ENCODE peak calls at places on chromosomes 6 and 20, in five cellular contexts. One of them, this sample, is unnamed.

GRCh38 chr20:3449319-3449718 is 21.5 kb upstream of the ATRN start:
- DNase-seq in IMR-90: no peak
- DNase-seq in neural progenitor cell: peak; percentile 86
- DNase-seq in transverse colon: no peak
- DNase-seq in breast epithelium: no peak
- DNase-seq in this sample: no peak

GRCh38 chr6:108874470-108875160 is 26.4 kb downstream of the ARMC2 start:
- DNase-seq in IMR-90: peak; percentile 46
- DNase-seq in neural progenitor cell: no peak
- DNase-seq in transverse colon: peak; percentile 42
- DNase-seq in breast epithelium: no peak
- DNase-seq in this sample: no peak

GRCh38 chr20:23048283-23049200 is 930 bp downstream of the THBD start:
- DNase-seq in IMR-90: peak; percentile 1
- DNase-seq in neural progenitor cell: peak; percentile 78
- DNase-seq in transverse colon: peak; percentile 37
- DNase-seq in breast epithelium: no peak
- DNase-seq in this sample: no peak

GRCh38 chr20:57298457-57298856 is 31.1 kb upstream of the SPO11 start:
- DNase-seq in IMR-90: no peak
- DNase-seq in neural progenitor cell: no peak
- DNase-seq in transverse colon: no peak
- DNase-seq in breast epithelium: no peak
- DNase-seq in this sample: no peak

GRCh38 chr6:14665827-14666724 is 548.5 kb downstream of the CD83 start:
- DNase-seq in IMR-90: peak; percentile 100
- DNase-seq in neural progenitor cell: no peak
- DNase-seq in transverse colon: peak; percentile 15
- DNase-seq in breast epithelium: no peak
- DNase-seq in this sample: no peak

GRCh38 chr6:83378621-83379388 is 52.0 kb downstream of the ME1 start:
- DNase-seq in IMR-90: peak; percentile 76
- DNase-seq in neural progenitor cell: no peak
- DNase-seq in transverse colon: no peak
- DNase-seq in breast epithelium: no peak
- DNase-seq in this sample: no peak

GRCh38 chr6:134174790-134175531 is 122.5 kb upstream of the SLC2A12 start:
- DNase-seq in IMR-90: peak; percentile 86
- DNase-seq in neural progenitor cell: peak; percentile 97
- DNase-seq in transverse colon: peak; percentile 96
- DNase-seq in breast epithelium: peak; percentile 85
- DNase-seq in this sample: peak; percentile 91

GRCh38 chr20:47682916-47683315 is 102.4 kb downstream of the SULF2 start:
- DNase-seq in IMR-90: no peak
- DNase-seq in neural progenitor cell: no peak
- DNase-seq in transverse colon: no peak
- DNase-seq in breast epithelium: no peak
- DNase-seq in this sample: no peak

GRCh38 chr6:5091210-5091609 is 6.1 kb downstream of the PPP1R3G start:
- DNase-seq in IMR-90: no peak
- DNase-seq in neural progenitor cell: no peak
- DNase-seq in transverse colon: no peak
- DNase-seq in breast epithelium: no peak
- DNase-seq in this sample: no peak

DNA sequence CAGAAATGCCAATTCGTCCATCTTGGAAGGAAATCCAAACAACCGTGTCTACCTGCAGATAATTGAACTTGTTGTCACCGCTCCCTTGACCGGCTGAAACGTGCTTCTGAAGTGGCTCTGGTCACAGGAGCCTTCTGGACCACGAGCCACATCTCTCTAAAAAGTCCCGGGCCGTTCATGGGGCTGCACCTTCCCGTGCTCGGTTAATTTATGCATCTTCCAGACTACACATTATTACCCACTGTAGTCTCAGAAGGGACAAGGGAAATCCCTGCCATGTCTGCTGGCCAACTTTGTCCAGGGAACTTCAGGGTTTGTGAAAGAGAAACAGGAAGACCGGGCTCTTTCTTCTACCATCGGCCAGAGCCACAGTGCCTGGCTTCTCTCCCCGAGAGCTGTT is 63.4 kb upstream of the MPC1 start:
- DNase-seq in IMR-90: no peak
- DNase-seq in neural progenitor cell: no peak
- DNase-seq in transverse colon: no peak
- DNase-seq in breast epithelium: no peak
- DNase-seq in this sample: no peak
- H3K9me3 ChIP-seq in IMR-90: no peaks in the 10 kb centered on the region
- H3K9me3 ChIP-seq in neural progenitor cell: no peaks in the 10 kb centered on the region
- H3K9me3 ChIP-seq in transverse colon: no peaks in the 10 kb centered on the region
- H3K9me3 ChIP-seq in breast epithelium: no peaks in the 10 kb centered on the region
- H3K9me3 ChIP-seq in this sample: no peaks in the 10 kb centered on the region

DNA sequence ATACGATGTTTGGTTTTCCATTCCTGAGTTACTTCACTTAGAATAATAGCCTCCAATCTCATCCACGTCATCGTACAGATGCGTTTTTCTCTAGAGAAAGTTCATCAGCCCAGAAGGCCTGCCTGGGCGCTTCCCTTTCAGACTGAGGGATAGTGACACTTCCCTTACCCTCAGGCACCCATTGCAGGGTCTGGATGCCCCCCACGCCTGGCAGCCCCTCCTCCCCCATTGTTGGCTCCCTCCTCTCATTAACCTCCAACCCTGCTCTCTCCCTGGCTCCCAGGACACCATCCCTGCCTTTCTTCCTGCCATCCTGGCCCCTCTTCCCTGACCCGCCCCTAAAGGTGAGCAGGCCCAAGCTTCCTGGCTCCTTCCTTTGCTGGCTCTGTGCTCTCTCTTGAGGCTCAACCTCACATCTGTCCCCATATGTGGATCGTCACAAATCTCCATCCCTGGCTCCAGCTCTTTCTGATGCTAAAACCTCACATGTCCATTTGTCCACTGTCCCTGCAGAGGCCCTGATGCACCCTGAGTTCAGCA is 145.2 kb downstream of the SYCP2 start:
- DNase-seq in IMR-90: no peak
- DNase-seq in neural progenitor cell: no peak
- DNase-seq in transverse colon: no peak
- DNase-seq in breast epithelium: no peak
- DNase-seq in this sample: no peak
- H3K9me3 ChIP-seq in IMR-90: peaks cover 2% of the 10 kb centered on the region
- H3K9me3 ChIP-seq in neural progenitor cell: peaks cover 6% of the 10 kb centered on the region
- H3K9me3 ChIP-seq in transverse colon: peaks cover 12% of the 10 kb centered on the region
- H3K9me3 ChIP-seq in breast epithelium: peaks cover 8% of the 10 kb centered on the region
- H3K9me3 ChIP-seq in this sample: peaks cover 8% of the 10 kb centered on the region

DNA sequence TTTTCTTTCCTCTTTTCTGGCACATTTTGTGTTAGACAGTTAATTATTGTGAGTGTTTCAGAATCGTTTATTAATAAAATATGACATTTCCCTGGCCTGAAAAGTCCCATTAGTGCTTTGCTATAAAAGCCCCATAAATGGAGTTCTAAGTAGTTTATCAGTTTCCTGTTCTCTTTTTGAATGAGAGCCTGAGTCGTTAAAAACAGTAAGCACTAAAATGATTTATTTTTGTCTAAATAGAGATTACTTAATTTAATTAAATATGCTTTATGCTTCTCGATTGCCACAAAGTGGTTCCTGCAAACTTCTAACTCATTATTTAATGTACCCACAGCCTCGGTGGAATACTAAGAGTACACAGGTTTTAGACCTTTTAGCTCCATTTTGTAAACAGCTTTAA is 577.9 kb downstream of the C6orf118 start:
- DNase-seq in IMR-90: no peak
- DNase-seq in neural progenitor cell: no peak
- DNase-seq in transverse colon: no peak
- DNase-seq in breast epithelium: no peak
- DNase-seq in this sample: no peak
- H3K9me3 ChIP-seq in IMR-90: peaks cover 8% of the 10 kb centered on the region
- H3K9me3 ChIP-seq in neural progenitor cell: no peaks in the 10 kb centered on the region
- H3K9me3 ChIP-seq in transverse colon: no peaks in the 10 kb centered on the region
- H3K9me3 ChIP-seq in breast epithelium: no peaks in the 10 kb centered on the region
- H3K9me3 ChIP-seq in this sample: no peaks in the 10 kb centered on the region

GRCh38 chr6:111195656-111196055 is 108.4 kb downstream of the SLC16A10 start:
- DNase-seq in IMR-90: no peak
- DNase-seq in neural progenitor cell: no peak
- DNase-seq in transverse colon: no peak
- DNase-seq in breast epithelium: no peak
- DNase-seq in this sample: no peak
- H3K9me3 ChIP-seq in IMR-90: no peaks in the 10 kb centered on the region
- H3K9me3 ChIP-seq in neural progenitor cell: no peaks in the 10 kb centered on the region
- H3K9me3 ChIP-seq in transverse colon: no peaks in the 10 kb centered on the region
- H3K9me3 ChIP-seq in breast epithelium: no peaks in the 10 kb centered on the region
- H3K9me3 ChIP-seq in this sample: no peaks in the 10 kb centered on the region

GRCh38 chr20:33337119-33337518 is 54.1 kb downstream of the BPIFB1 start:
- DNase-seq in IMR-90: no peak
- DNase-seq in neural progenitor cell: no peak
- DNase-seq in transverse colon: no peak
- DNase-seq in breast epithelium: no peak
- DNase-seq in this sample: no peak

GRCh38 chr20:33336375-33336774 is 53.4 kb downstream of the BPIFB1 start:
- DNase-seq in IMR-90: no peak
- DNase-seq in neural progenitor cell: no peak
- DNase-seq in transverse colon: no peak
- DNase-seq in breast epithelium: no peak
- DNase-seq in this sample: no peak

GRCh38 chr20:33339515-33340058 is 56.6 kb downstream of the BPIFB1 start:
- DNase-seq in IMR-90: no peak
- DNase-seq in neural progenitor cell: peak; percentile 29
- DNase-seq in transverse colon: no peak
- DNase-seq in breast epithelium: no peak
- DNase-seq in this sample: no peak

GRCh38 chr20:33337531-33338165 is 54.6 kb downstream of the BPIFB1 start:
- DNase-seq in IMR-90: no peak
- DNase-seq in neural progenitor cell: no peak
- DNase-seq in transverse colon: no peak
- DNase-seq in breast epithelium: no peak
- DNase-seq in this sample: no peak

GRCh38 chr20:33338465-33339258 is 55.6 kb downstream of the BPIFB1 start:
- DNase-seq in IMR-90: no peak
- DNase-seq in neural progenitor cell: no peak
- DNase-seq in transverse colon: no peak
- DNase-seq in breast epithelium: no peak
- DNase-seq in this sample: no peak
- H3K9me3 ChIP-seq in IMR-90: no peaks in the 10 kb centered on the region
- H3K9me3 ChIP-seq in neural progenitor cell: no peaks in the 10 kb centered on the region
- H3K9me3 ChIP-seq in transverse colon: no peaks in the 10 kb centered on the region
- H3K9me3 ChIP-seq in breast epithelium: no peaks in the 10 kb centered on the region
- H3K9me3 ChIP-seq in this sample: no peaks in the 10 kb centered on the region

DNA sequence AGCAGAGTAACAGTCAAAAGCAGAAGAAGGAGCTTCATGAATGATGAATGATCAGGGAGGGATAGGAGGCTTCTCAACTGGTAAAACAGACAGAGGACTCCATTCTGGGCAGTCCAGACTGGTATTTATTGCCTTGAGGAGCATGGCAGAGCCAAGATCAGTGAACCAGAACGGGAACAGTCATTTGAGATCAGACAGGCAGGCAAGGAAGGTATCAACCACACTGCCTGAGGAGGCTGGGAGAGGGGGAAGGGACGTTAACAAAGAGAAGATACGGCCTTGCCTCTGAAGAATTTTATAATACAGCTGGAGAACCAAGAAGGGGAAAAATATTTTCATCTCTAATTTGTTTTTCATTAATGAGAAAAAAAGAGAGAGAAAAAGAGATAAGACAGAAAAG is at the start of gene DEFB121:
- DNase-seq in IMR-90: no peak
- DNase-seq in neural progenitor cell: no peak
- DNase-seq in transverse colon: no peak
- DNase-seq in breast epithelium: no peak
- DNase-seq in this sample: no peak
- H3K9me3 ChIP-seq in IMR-90: no peaks in the 10 kb centered on the region
- H3K9me3 ChIP-seq in neural progenitor cell: peaks cover 6% of the 10 kb centered on the region
- H3K9me3 ChIP-seq in transverse colon: no peaks in the 10 kb centered on the region
- H3K9me3 ChIP-seq in breast epithelium: no peaks in the 10 kb centered on the region
- H3K9me3 ChIP-seq in this sample: no peaks in the 10 kb centered on the region

DNA sequence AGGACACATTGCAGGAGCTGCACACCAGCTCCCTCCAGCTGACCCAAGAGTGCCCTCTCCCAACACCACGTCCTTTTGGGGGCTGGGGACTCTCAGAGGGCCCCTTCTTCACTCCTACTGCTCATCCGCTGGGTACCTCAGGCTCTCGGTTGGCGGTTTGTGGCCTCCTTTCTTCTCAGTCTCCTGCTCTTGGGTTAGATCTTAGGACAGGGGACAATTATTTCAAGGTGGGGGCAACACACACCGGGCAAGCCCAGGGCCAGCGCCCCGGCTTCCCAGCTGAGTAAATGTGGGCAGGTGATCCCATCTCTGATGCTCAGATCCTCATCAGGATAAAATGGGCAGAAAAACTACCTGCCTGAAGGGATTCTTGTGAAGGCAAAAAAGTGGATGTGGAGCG is 1.1 kb downstream of the TCF15 start:
- DNase-seq in IMR-90: no peak
- DNase-seq in neural progenitor cell: no peak
- DNase-seq in transverse colon: no peak
- DNase-seq in breast epithelium: no peak
- DNase-seq in this sample: no peak
- H3K9me3 ChIP-seq in IMR-90: peaks cover 1% of the 10 kb centered on the region
- H3K9me3 ChIP-seq in neural progenitor cell: no peaks in the 10 kb centered on the region
- H3K9me3 ChIP-seq in transverse colon: no peaks in the 10 kb centered on the region
- H3K9me3 ChIP-seq in breast epithelium: no peaks in the 10 kb centered on the region
- H3K9me3 ChIP-seq in this sample: no peaks in the 10 kb centered on the region

GRCh38 chr20:64766-65322 is 22.6 kb upstream of the DEFB125 start:
- DNase-seq in IMR-90: no peak
- DNase-seq in neural progenitor cell: no peak
- DNase-seq in transverse colon: no peak
- DNase-seq in breast epithelium: no peak
- DNase-seq in this sample: no peak
- H3K9me3 ChIP-seq in IMR-90: peaks cover 17% of the 10 kb centered on the region
- H3K9me3 ChIP-seq in neural progenitor cell: no peaks in the 10 kb centered on the region
- H3K9me3 ChIP-seq in transverse colon: no peaks in the 10 kb centered on the region
- H3K9me3 ChIP-seq in breast epithelium: no peaks in the 10 kb centered on the region
- H3K9me3 ChIP-seq in this sample: no peaks in the 10 kb centered on the region

GRCh38 chr20:44997171-44997570 is 30.9 kb downstream of the STK4 start:
- DNase-seq in IMR-90: no peak
- DNase-seq in neural progenitor cell: no peak
- DNase-seq in transverse colon: no peak
- DNase-seq in breast epithelium: no peak
- DNase-seq in this sample: no peak
- H3K9me3 ChIP-seq in IMR-90: no peaks in the 10 kb centered on the region
- H3K9me3 ChIP-seq in neural progenitor cell: no peaks in the 10 kb centered on the region
- H3K9me3 ChIP-seq in transverse colon: no peaks in the 10 kb centered on the region
- H3K9me3 ChIP-seq in breast epithelium: no peaks in the 10 kb centered on the region
- H3K9me3 ChIP-seq in this sample: no peaks in the 10 kb centered on the region

This sample was measured in effector memory CD4-positive, alpha-beta T cell.